ENCODE peak calls at places on chromosomes 4 and X, in five cellular contexts. G is endothelial cell, Y is fibroblast of lung, B is mesothelial cell of epicardium, P is lung. Z is an unnamed sample.
A peak's percentile ranks its signal among the peaks of the same experiment; 100 is the strongest.

GRCh38 chrX:18410038-18410437 is 15.4 kb upstream of the CDKL5 start:
- DNase-seq in Y (peak; percentile 41), P (no peak), B (no peak), G (no peak), Z (no peak)

GRCh38 chrX:38654302-38654701 is 93.0 kb downstream of the TSPAN7 start:
- DNase-seq in P (no peak), G (peak; percentile 7), B (no peak), Y (peak; percentile 6), Z (no peak)

GRCh38 chr4:16667464-16667863 is 231.0 kb downstream of the LDB2 start:
- DNase-seq in Y (peak; percentile 96), P (no peak), B (no peak), G (no peak), Z (no peak)

GRCh38 chr4:98113005-98113404 is 30.3 kb downstream of the STPG2 start:
- DNase-seq in G (peak; percentile 37), B (no peak), Y (peak; percentile 26), P (no peak), Z (peak; percentile 57)

GRCh38 chr4:102525099-102525498 is 23.9 kb downstream of the NFKB1 start:
- DNase-seq in G (no peak), B (no peak), Y (no peak), P (no peak), Z (no peak)

GRCh38 chr4:84573738-84574720 is 8.9 kb upstream of the CDS1 start:
- DNase-seq in G (no peak), B (no peak), P (no peak), Y (no peak), Z (no peak)

GRCh38 chr4:184123009-184123408 is 94.7 kb downstream of the ENPP6 start:
- DNase-seq in P (no peak), G (no peak), Y (no peak), B (no peak), Z (no peak)

GRCh38 chrX:102985182-102985581 is 48.1 kb downstream of the RAB40AL start:
- DNase-seq in B (no peak), G (no peak), Y (no peak), P (no peak), Z (no peak)

GRCh38 chrX:119194631-119195030 is 41.5 kb upstream of the PGRMC1 start:
- DNase-seq in Y (peak; percentile 13), G (no peak), B (no peak), P (no peak), Z (no peak)
- TF ChIP-seq CTCF in Y (no peak), G (no peak), B (no peak), P (no peak), Z (no peak)

GRCh38 chrX:51461053-51462050 is 35.0 kb downstream of the NUDT11 start:
- DNase-seq in Y (peak; percentile 26), P (no peak), B (no peak), G (no peak), Z (peak; percentile 23)
- TF ChIP-seq CTCF in Y (peak; percentile 69), P (peak; percentile 42), B (peak; percentile 93), G (peak; percentile 77), Z (peak; percentile 84)

DNA sequence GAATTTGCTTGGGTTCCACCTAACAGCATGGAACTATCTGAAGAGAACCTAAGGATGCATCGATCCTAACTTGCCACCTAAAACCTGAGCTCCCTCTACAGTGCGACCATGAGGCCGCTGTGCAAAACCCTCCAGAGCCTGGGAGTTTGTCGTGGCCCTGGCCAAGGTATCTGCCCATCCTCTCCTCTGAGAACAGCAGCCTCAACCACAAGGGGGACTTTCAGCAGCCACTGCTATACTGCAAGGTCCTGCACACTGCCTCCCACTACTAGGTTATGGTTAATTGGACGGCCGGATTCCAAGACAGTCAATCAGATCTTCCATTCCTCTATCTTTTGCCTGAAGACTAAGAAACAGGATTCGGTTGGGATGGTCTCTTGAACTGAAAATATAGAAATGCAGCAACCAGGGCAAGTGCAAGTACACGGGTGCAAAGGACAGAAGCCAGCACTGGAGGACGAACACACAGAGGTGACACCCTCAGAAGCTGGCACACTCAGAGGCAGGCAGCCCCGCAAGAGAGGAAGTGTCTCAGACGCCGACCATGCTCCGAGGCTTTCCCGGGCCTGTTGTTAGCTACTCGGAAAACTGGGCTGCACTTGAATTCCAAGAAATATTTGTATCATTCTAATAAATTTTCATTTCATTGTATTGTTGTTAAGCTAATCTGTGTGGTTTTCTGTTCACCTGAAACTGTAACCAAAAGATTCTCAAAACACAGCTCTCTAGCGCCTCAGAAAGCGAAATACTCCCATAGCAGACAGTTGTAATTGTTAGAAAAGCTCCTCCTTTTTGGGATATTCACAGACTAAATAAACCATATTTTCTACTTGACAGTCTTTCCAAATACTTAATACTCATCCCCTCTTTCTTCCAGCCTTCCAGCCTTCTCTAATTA is 63.3 kb downstream of the AFAP1 start:
- DNase-seq in B (no peak), G (peak; percentile 21), Y (peak; percentile 80), P (no peak), Z (no peak)
- TF ChIP-seq CTCF in B (no peak), G (no peak), Y (peak; percentile 46), P (no peak), Z (no peak)

GRCh38 chrX:153459976-153460375 is 10.4 kb downstream of the HAUS7 start:
- DNase-seq in Y (peak; percentile 86), B (no peak), G (no peak), P (no peak), Z (no peak)
- TF ChIP-seq CTCF in Y (no peak), B (no peak), G (no peak), P (no peak), Z (no peak)

GRCh38 chrX:69919749-69920148 is 130.0 kb downstream of the AWAT2 start:
- DNase-seq in B (no peak), Y (no peak), P (no peak), G (no peak), Z (no peak)
- TF ChIP-seq CTCF in B (no peak), Y (no peak), P (no peak), G (no peak), Z (no peak)